ENCODE peak calls at places on chromosomes 16 and 17, in nine cellular contexts. One of them, this sample, is unnamed.

GRCh38 chr16:85665373-85665740 is 23.4 kb downstream of the GINS2 start:
- DNase-seq in M059J: no peak
- DNase-seq in T follicular helper cell: no peak
- DNase-seq in HuH-7: no peak
- DNase-seq in mucosa of gallbladder: no peak
- DNase-seq in cardiac fibroblast: no peak
- DNase-seq in NB4: no peak
- DNase-seq in head of caudate nucleus: no peak
- DNase-seq in H7: no peak
- DNase-seq in this sample: no peak

GRCh38 chr16:71412270-71413160 is 29.3 kb downstream of the TLE7 start:
- DNase-seq in T follicular helper cell: peak; percentile 56
- DNase-seq in head of caudate nucleus: peak; percentile 87
- DNase-seq in mucosa of gallbladder: peak; percentile 77
- DNase-seq in H7: peak; percentile 89
- DNase-seq in cardiac fibroblast: peak; percentile 75
- DNase-seq in M059J: peak; percentile 75
- DNase-seq in HuH-7: peak; percentile 82
- DNase-seq in NB4: peak; percentile 77
- DNase-seq in this sample: peak; percentile 74

GRCh38 chr16:27270389-27270788 is 1.8 kb upstream of the NSMCE1 start:
- DNase-seq in T follicular helper cell: no peak
- DNase-seq in cardiac fibroblast: no peak
- DNase-seq in H7: no peak
- DNase-seq in M059J: no peak
- DNase-seq in mucosa of gallbladder: no peak
- DNase-seq in head of caudate nucleus: no peak
- DNase-seq in HuH-7: no peak
- DNase-seq in NB4: no peak
- DNase-seq in this sample: no peak

GRCh38 chr17:27635275-27635823 is 4.4 kb downstream of the LGALS9 start:
- DNase-seq in mucosa of gallbladder: peak; percentile 34
- DNase-seq in HuH-7: no peak
- DNase-seq in H7: no peak
- DNase-seq in M059J: no peak
- DNase-seq in T follicular helper cell: no peak
- DNase-seq in head of caudate nucleus: no peak
- DNase-seq in NB4: peak; percentile 87
- DNase-seq in cardiac fibroblast: no peak
- DNase-seq in this sample: peak; percentile 2

GRCh38 chr17:73902416-73903181 is 258.4 kb upstream of the SDK2 start:
- DNase-seq in T follicular helper cell: no peak
- DNase-seq in NB4: no peak
- DNase-seq in H7: peak; percentile 77
- DNase-seq in cardiac fibroblast: no peak
- DNase-seq in M059J: no peak
- DNase-seq in head of caudate nucleus: no peak
- DNase-seq in HuH-7: no peak
- DNase-seq in mucosa of gallbladder: no peak
- DNase-seq in this sample: no peak

GRCh38 chr17:31754239-31754945 is 104.7 kb downstream of the COPRS start:
- DNase-seq in T follicular helper cell: no peak
- DNase-seq in cardiac fibroblast: peak; percentile 79
- DNase-seq in mucosa of gallbladder: no peak
- DNase-seq in HuH-7: no peak
- DNase-seq in NB4: no peak
- DNase-seq in M059J: peak; percentile 97
- DNase-seq in head of caudate nucleus: no peak
- DNase-seq in H7: no peak
- DNase-seq in this sample: no peak

GRCh38 chr17:44995602-44996001 is 27.5 kb upstream of the C1QL1 start:
- DNase-seq in mucosa of gallbladder: no peak
- DNase-seq in HuH-7: no peak
- DNase-seq in cardiac fibroblast: peak; percentile 39
- DNase-seq in T follicular helper cell: no peak
- DNase-seq in head of caudate nucleus: no peak
- DNase-seq in M059J: no peak
- DNase-seq in NB4: no peak
- DNase-seq in H7: no peak
- DNase-seq in this sample: no peak

GRCh38 chr17:48618366-48618896 is 3.3 kb upstream of the HOXB8 start:
- DNase-seq in mucosa of gallbladder: peak; percentile 89
- DNase-seq in M059J: peak; percentile 83
- DNase-seq in cardiac fibroblast: peak; percentile 84
- DNase-seq in H7: peak; percentile 97
- DNase-seq in head of caudate nucleus: peak; percentile 92
- DNase-seq in NB4: peak; percentile 78
- DNase-seq in T follicular helper cell: peak; percentile 75
- DNase-seq in HuH-7: peak; percentile 99
- DNase-seq in this sample: peak; percentile 85

GRCh38 chr16:30604316-30604947 is 5.8 kb downstream of the ZNF689 start:
- DNase-seq in T follicular helper cell: no peak
- DNase-seq in cardiac fibroblast: no peak
- DNase-seq in M059J: no peak
- DNase-seq in HuH-7: no peak
- DNase-seq in NB4: no peak
- DNase-seq in H7: no peak
- DNase-seq in mucosa of gallbladder: no peak
- DNase-seq in head of caudate nucleus: no peak
- DNase-seq in this sample: no peak

This sample was measured in midbrain.